ENCODE peak calls at places on chromosome 7, in nine cellular contexts. Y is A549, J is esophagus squamous epithelium, R is tibial nerve, Z is heart right ventricle, I is GM23338, V is neural progenitor cell, E is mesenchymal stem cell, O is IMR-90. W is an unnamed sample. For H3K4me1, the result is how much of the 10 kb centered on the place peaks cover.

GRCh38 chr7:88104732-88105131 is 115.1 kb downstream of the SRI start:
- DNase-seq in Y (no peak), J (no peak), R (no peak), Z (no peak), I (no peak), V (no peak), E (no peak), O (no peak), W (no peak)

GRCh38 chr7:26172048-26172447 is 20.1 kb downstream of the NFE2L3 start:
- DNase-seq in Y (no peak), J (no peak), R (no peak), Z (no peak), I (no peak), V (no peak), E (no peak), O (no peak), W (no peak)

GRCh38 chr7:112080441-112080840 is 125.8 kb downstream of the DOCK4 start:
- DNase-seq in Y (peak), J (no peak), R (peak), Z (no peak), I (no peak), V (no peak), E (peak), O (peak), W (no peak)

GRCh38 chr7:50560865-50561351 is 4.3 kb downstream of the DDC start:
- DNase-seq in Y (no peak), J (no peak), R (no peak), Z (no peak), I (peak), V (peak), E (no peak), O (no peak), W (no peak)

GRCh38 chr7:3917466-3917865 is 616.4 kb downstream of the SDK1 start:
- DNase-seq in Y (no peak), J (no peak), R (no peak), Z (no peak), I (no peak), V (no peak), E (no peak), O (no peak), W (no peak)

GRCh38 chr7:122304604-122304975 is at the start of gene FEZF1:
- DNase-seq in Y (no peak), J (no peak), R (no peak), Z (no peak), I (peak), V (peak), E (no peak), O (no peak), W (peak)

GRCh38 chr7:31748084-31748483 is 61.1 kb downstream of the PPP1R17 start:
- DNase-seq in Y (no peak), J (no peak), R (no peak), Z (no peak), I (no peak), V (no peak), E (no peak), O (no peak), W (no peak)

GRCh38 chr7:110693348-110693747 is 397.6 kb upstream of the LRRN3 start:
- DNase-seq in Y (no peak), J (no peak), R (no peak), Z (no peak), I (no peak), V (no peak), E (no peak), O (no peak), W (no peak)

GRCh38 chr7:158407581-158408331 is 179.9 kb downstream of the PTPRN2 start:
- DNase-seq in Y (peak), J (no peak), R (peak), Z (no peak), I (peak), V (peak), E (peak), O (no peak), W (no peak)

GRCh38 chr7:95874541-95875265 is 102.3 kb downstream of the DYNC1I1 start:
- DNase-seq in Y (no peak), J (no peak), R (no peak), Z (no peak), I (no peak), V (no peak), E (no peak), O (no peak), W (no peak)

GRCh38 chr7:74231232-74231590 is 21.4 kb downstream of the LAT2 start:
- DNase-seq in Y (no peak), J (no peak), R (no peak), Z (no peak), I (no peak), V (no peak), E (no peak), O (no peak), W (no peak)

GRCh38 chr7:158751743-158752142 is 47.1 kb upstream of the NCAPG2 start:
- DNase-seq in Y (no peak), J (no peak), R (no peak), Z (no peak), I (no peak), V (no peak), E (no peak), O (no peak), W (no peak)

GRCh38 chr7:131524116-131524515 is 32.3 kb downstream of the PODXL start:
- DNase-seq in Y (no peak), J (no peak), R (no peak), Z (no peak), I (no peak), V (no peak), E (no peak), O (no peak), W (no peak)

GRCh38 chr7:134823400-134823799 is 44.0 kb downstream of the CALD1 start:
- DNase-seq in Y (no peak), J (no peak), R (no peak), Z (no peak), I (no peak), V (no peak), E (peak), O (peak), W (no peak)

GRCh38 chr7:157436763-157437480 is 100.1 kb downstream of the DNAJB6 start:
- DNase-seq in Y (no peak), J (no peak), R (no peak), Z (no peak), I (no peak), V (no peak), E (no peak), O (no peak), W (peak)

GRCh38 chr7:24341677-24342076 is 57.7 kb downstream of the NPY start:
- DNase-seq in Y (no peak), J (no peak), R (no peak), Z (no peak), I (peak), V (no peak), E (no peak), O (no peak), W (no peak)

GRCh38 chr7:24336461-24336860 is 52.5 kb downstream of the NPY start:
- DNase-seq in Y (no peak), J (no peak), R (no peak), Z (no peak), I (peak), V (no peak), E (no peak), O (no peak), W (no peak)

GRCh38 chr7:24340727-24341126 is 56.7 kb downstream of the NPY start:
- DNase-seq in Y (no peak), J (no peak), R (no peak), Z (no peak), I (no peak), V (no peak), E (no peak), O (no peak), W (no peak)

GRCh38 chr7:24337180-24337579 is 53.2 kb downstream of the NPY start:
- DNase-seq in Y (no peak), J (no peak), R (no peak), Z (no peak), I (peak), V (peak), E (no peak), O (no peak), W (no peak)

GRCh38 chr7:24339575-24339974 is 55.6 kb downstream of the NPY start:
- DNase-seq in Y (no peak), J (no peak), R (no peak), Z (no peak), I (no peak), V (no peak), E (no peak), O (no peak), W (no peak)
- H3K4me3 ChIP-seq in Y (no peak), J (no peak), R (no peak), Z (no peak), I (no peak), V (no peak), E (no peak), O (no peak), W (no peak)

GRCh38 chr7:139423091-139423490 is 60.4 kb downstream of the KLRG2 start:
- DNase-seq in Y (no peak), J (no peak), R (no peak), Z (no peak), I (no peak), V (no peak), E (peak), O (no peak), W (no peak)
- H3K27ac ChIP-seq in Y (no peak), J (no peak), R (no peak), Z (no peak), I (no peak), V (peak), E (peak), O (no peak), W (no peak)

GRCh38 chr7:44636926-44637325 is 30.5 kb downstream of the OGDH start:
- DNase-seq in Y (no peak), J (no peak), R (no peak), Z (no peak), I (no peak), V (no peak), E (no peak), O (no peak), W (no peak)
- H3K4me1 ChIP-seq in Y (half or more), J (half or more), R (half or more), Z (under half), I (under half), V (under half), E (under half), O (under half), W (half or more)

GRCh38 chr7:86644282-86645173 is 819 bp downstream of the GRM3 start:
- DNase-seq in Y (no peak), J (no peak), R (no peak), Z (no peak), I (peak), V (peak), E (no peak), O (no peak), W (no peak)
- H3K4me3 ChIP-seq in Y (no peak), J (peak), R (no peak), Z (peak), I (peak), V (peak), E (peak), O (no peak), W (peak)

GRCh38 chr7:30222519-30223213 is 61.7 kb upstream of the ZNRF2 start:
- DNase-seq in Y (no peak), J (no peak), R (no peak), Z (no peak), I (peak), V (no peak), E (no peak), O (no peak), W (no peak)
- H3K27ac ChIP-seq in Y (no peak), J (no peak), R (no peak), Z (no peak), I (no peak), V (no peak), E (no peak), O (no peak), W (no peak)

GRCh38 chr7:32890010-32890552 is 1.5 kb downstream of the KBTBD2 start:
- DNase-seq in Y (no peak), J (no peak), R (peak), Z (no peak), I (no peak), V (peak), E (peak), O (peak), W (no peak)

GRCh38 chr7:32892521-32893224 is 1.1 kb upstream of the KBTBD2 start:
- DNase-seq in Y (no peak), J (no peak), R (peak), Z (peak), I (peak), V (peak), E (peak), O (peak), W (peak)

GRCh38 chr7:32891800-32892520 is 400 bp upstream of the KBTBD2 start:
- DNase-seq in Y (peak), J (peak), R (peak), Z (peak), I (peak), V (peak), E (peak), O (peak), W (peak)

GRCh38 chr7:32890553-32891045 is 961 bp downstream of the KBTBD2 start:
- DNase-seq in Y (no peak), J (no peak), R (peak), Z (peak), I (peak), V (peak), E (peak), O (peak), W (no peak)

DNA sequence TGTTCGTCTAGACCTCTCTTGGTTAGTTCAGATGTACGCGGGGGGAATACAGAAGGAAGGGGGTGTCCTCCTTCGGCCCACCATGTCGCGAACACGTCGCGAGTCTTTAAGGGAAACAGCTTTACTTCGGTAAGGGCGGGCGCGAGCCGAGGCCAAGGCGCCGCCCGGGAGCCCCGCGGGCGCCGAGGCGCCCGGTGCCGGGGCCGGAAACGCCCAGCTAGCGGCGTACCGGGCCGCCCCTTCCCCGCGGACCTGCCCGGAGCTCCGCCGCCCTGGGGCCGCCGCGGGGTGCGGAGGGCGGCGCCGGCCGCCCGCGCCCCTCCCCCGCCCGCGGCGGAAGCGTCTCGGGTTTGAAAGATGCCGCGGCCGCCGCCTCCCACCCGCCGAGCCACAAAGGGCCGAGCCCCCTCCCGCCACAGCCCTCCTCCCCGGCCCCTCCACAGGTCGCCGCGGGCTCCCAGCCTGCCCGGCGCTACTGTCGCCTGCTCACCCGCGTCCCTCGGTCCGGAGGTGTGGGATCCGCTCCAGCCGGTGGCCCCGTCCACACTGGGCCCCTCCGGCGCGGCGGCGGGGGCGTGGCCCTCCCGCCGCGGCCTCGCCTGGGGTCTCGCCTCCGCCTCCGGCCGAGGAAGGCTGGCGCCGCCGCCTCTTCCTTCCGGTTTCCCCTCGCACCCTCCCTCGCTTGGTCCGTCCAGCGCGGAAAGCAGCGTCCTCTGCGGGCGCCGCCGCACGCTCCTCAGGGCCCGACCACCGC is at the start of gene KBTBD2:
- DNase-seq in Y (peak), J (peak), R (peak), Z (peak), I (peak), V (peak), E (peak), O (peak), W (peak)
- H3K4me1 ChIP-seq in Y (under half), J (under half), R (under half), Z (under half), I (under half), V (under half), E (under half), O (under half), W (half or more)

DNA sequence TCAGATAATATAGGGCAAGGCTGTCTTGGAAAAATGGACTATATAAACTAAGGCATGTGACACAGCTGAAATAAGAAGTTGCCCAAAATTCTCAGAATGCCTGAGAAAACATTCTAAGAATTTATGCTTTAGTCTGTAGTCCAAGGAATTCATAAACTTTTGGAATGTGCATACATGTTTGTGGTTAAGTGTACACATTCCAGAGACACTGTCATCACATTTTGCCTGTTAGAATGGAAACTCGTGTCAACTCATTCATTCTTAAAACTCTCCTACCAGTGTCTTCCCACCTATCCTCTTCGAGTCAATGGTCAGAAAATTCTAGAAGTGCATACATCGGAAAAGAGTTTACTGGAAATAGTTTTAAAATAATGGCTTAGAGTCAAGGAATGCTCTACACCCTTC is 1177.8 kb upstream of the C7orf33 start:
- DNase-seq in Y (no peak), J (no peak), R (no peak), Z (no peak), I (no peak), V (no peak), E (peak), O (peak), W (no peak)
- H3K4me3 ChIP-seq in Y (no peak), J (no peak), R (no peak), Z (no peak), I (no peak), V (no peak), E (peak), O (no peak), W (peak)